ENCODE peak calls at places on chromosomes 12 and 14, in six cellular contexts. C is A549, V is K562, W is GM12878, F is IMR-90, R is SK-N-SH. D is an unnamed sample.

GRCh38 chr12:118237908-118238307 is 102.0 kb downstream of the PEBP1 start:
- DNase-seq in C (peak; percentile 10), V (no peak), W (no peak), F (peak; percentile 72), R (no peak), D (no peak)

GRCh38 chr12:65364021-65364420 is 85.5 kb downstream of the MSRB3 start:
- DNase-seq in C (no peak), V (no peak), W (no peak), F (peak; percentile 37), R (no peak), D (no peak)

GRCh38 chr14:50619569-50620141 is 48.5 kb downstream of the SAV1 start:
- DNase-seq in C (peak; percentile 55), V (peak; percentile 17), W (peak; percentile 21), F (peak; percentile 65), R (peak; percentile 27), D (peak; percentile 38)

GRCh38 chr12:4116251-4117111 is 157.1 kb upstream of the CCND2 start:
- DNase-seq in C (no peak), V (no peak), W (no peak), F (peak; percentile 82), R (no peak), D (peak; percentile 19)

GRCh38 chr14:36952702-36953101 is 219.7 kb downstream of the SLC25A21 start:
- DNase-seq in C (peak; percentile 64), V (no peak), W (no peak), F (peak; percentile 53), R (no peak), D (no peak)

GRCh38 chr14:91947196-91948184 is at the start of gene FBLN5:
- DNase-seq in C (peak; percentile 17), V (no peak), W (no peak), F (peak; percentile 88), R (peak; percentile 62), D (no peak)

GRCh38 chr14:93533864-93534263 is 103.1 kb downstream of the UNC79 start:
- DNase-seq in C (no peak), V (no peak), W (peak; percentile 47), F (no peak), R (no peak), D (no peak)

GRCh38 chr12:121996050-121996944 is 25.4 kb upstream of the BCL7A start:
- DNase-seq in C (no peak), V (no peak), W (no peak), F (peak; percentile 39), R (no peak), D (peak; percentile 40)

GRCh38 chr12:97386133-97386581 is 76.4 kb upstream of the RMST start:
- DNase-seq in C (no peak), V (no peak), W (no peak), F (no peak), R (no peak), D (peak; percentile 21)

GRCh38 chr12:116060765-116061164 is 216.7 kb downstream of the MED13L start:
- DNase-seq in C (no peak), V (no peak), W (peak; percentile 37), F (peak; percentile 35), R (no peak), D (no peak)
- TF ChIP-seq SMC3 in C (no peak), V (no peak), W (no peak), F (no peak), R (no peak), D (no peak)

GRCh38 chr14:52949711-52950409 is 990 bp downstream of the FERMT2 start:
- DNase-seq in C (peak; percentile 48), V (no peak), W (no peak), F (peak; percentile 46), R (peak; percentile 36), D (peak; percentile 44)

GRCh38 chr14:52950410-52950897 is 396 bp downstream of the FERMT2 start:
- DNase-seq in C (peak; percentile 55), V (peak; percentile 6), W (no peak), F (peak; percentile 29), R (peak; percentile 71), D (peak; percentile 22)

GRCh38 chr14:52949249-52949648 is 1.6 kb downstream of the FERMT2 start:
- DNase-seq in C (no peak), V (no peak), W (no peak), F (no peak), R (peak; percentile 3), D (no peak)

GRCh38 chr14:52951730-52952481 is 1.1 kb upstream of the FERMT2 start:
- DNase-seq in C (peak; percentile 85), V (peak; percentile 18), W (no peak), F (peak; percentile 80), R (peak; percentile 68), D (peak; percentile 73)

GRCh38 chr14:52950898-52951729 is at the start of gene FERMT2:
- DNase-seq in C (peak; percentile 86), V (peak; percentile 45), W (no peak), F (peak; percentile 82), R (peak; percentile 98), D (peak; percentile 79)
- TF ChIP-seq SMC3 in C (peak; percentile 32), V (no peak), W (no peak), F (no peak), R (no peak), D (no peak)

GRCh38 chr12:110582286-110583136 is 607 bp downstream of the PPTC7 start:
- DNase-seq in C (peak; percentile 55), V (peak; percentile 61), W (no peak), F (peak; percentile 33), R (peak; percentile 84), D (no peak)
- TF ChIP-seq SMC3 in C (no peak), V (no peak), W (no peak), F (no peak), R (no peak), D (no peak)

DNA sequence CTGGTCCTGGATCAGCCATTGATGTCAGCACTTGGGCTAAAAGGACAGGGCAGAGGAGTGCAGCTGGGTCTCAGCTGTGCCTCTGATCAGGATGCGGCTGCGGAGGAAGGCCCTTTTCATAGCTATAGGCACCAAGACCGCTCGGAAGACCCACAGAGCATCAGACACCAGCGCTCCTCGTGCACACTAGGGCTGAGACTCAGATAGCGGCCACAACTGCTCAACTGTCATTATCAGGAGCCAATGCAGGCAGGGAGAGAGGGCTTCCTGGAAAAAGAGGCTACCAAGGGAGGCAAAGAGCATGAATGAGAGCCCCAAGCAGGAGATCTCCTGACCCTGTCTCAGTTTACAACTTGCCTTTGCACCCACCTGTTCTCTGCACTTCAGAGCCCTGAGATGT is 41.7 kb downstream of the ARL6IP4 start:
- DNase-seq in C (no peak), V (peak; percentile 45), W (no peak), F (no peak), R (no peak), D (no peak)
- TF ChIP-seq SMC3 in C (no peak), V (no peak), W (no peak), F (no peak), R (no peak), D (no peak)

DNA sequence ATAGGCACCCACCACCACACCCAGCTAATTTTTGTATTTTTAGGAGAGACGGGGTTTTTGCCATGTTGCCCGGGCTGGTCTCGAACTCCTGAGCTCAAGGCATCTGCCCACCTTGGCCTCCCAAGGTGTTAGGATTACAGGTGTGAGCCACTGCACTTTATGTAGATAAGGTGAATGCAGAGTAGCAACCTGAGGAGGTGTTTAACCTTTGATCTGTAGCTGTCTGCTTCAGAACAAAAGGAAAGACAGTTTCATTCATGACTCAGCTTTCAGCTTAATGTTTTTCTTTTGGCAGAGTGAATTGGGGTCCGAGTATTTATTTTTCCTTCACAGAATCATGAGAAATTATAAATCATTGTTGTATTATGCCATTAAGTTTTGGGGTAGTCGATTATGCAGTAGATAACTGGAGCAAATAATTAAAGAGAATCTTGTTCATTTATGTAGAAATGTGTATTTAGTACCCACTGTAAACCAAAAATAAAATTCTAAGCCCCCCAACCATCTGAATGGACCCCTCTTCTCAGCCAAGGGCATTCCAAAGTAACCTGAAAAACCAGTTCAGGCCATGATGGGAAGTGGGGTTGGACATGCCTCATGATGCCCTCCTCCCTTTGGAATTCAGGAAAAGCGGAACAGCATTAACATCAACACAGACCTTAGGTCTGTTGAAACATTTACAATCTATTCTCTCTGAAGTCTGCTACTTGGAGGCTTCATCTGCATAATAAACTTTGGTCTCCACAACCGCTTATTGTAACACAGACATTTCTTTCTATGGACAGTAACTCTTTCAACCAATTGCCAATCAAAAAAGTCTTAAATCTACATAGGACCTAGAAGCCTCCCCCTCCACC is 10.7 kb upstream of the STX2 start:
- DNase-seq in C (no peak), V (no peak), W (no peak), F (no peak), R (no peak), D (peak; percentile 89)
- TF ChIP-seq SMC3 in C (no peak), V (no peak), W (no peak), F (no peak), R (no peak), D (no peak)

GRCh38 chr14:97107760-97108159 is 310.6 kb downstream of the VRK1 start:
- DNase-seq in C (no peak), V (no peak), W (no peak), F (no peak), R (no peak), D (no peak)

GRCh38 chr14:97106166-97106565 is 309.0 kb downstream of the VRK1 start:
- DNase-seq in C (no peak), V (no peak), W (peak; percentile 12), F (no peak), R (no peak), D (no peak)

GRCh38 chr14:97109234-97109633 is 312.1 kb downstream of the VRK1 start:
- DNase-seq in C (no peak), V (no peak), W (no peak), F (no peak), R (no peak), D (no peak)

GRCh38 chr14:97106609-97107008 is 309.4 kb downstream of the VRK1 start:
- DNase-seq in C (no peak), V (no peak), W (no peak), F (no peak), R (no peak), D (no peak)

GRCh38 chr14:97107070-97107469 is 309.9 kb downstream of the VRK1 start:
- DNase-seq in C (peak; percentile 34), V (no peak), W (no peak), F (no peak), R (no peak), D (no peak)
- TF ChIP-seq SMC3 in C (no peak), V (no peak), W (no peak), F (no peak), R (no peak), D (no peak)

GRCh38 chr12:730550-730949 is 21.8 kb upstream of the WNK1 start:
- DNase-seq in C (no peak), V (no peak), W (no peak), F (no peak), R (no peak), D (no peak)
- TF ChIP-seq SMC3 in C (no peak), V (no peak), W (no peak), F (no peak), R (no peak), D (no peak)

GRCh38 chr12:93979189-93979588 is 169.2 kb upstream of the PLXNC1 start:
- DNase-seq in C (peak; percentile 47), V (no peak), W (peak; percentile 8), F (peak; percentile 38), R (no peak), D (no peak)
- TF ChIP-seq SMC3 in C (peak; percentile 56), V (peak; percentile 50), W (peak; percentile 81), F (peak; percentile 62), R (peak; percentile 84), D (peak; percentile 44)

D was measured in HepG2.